ENCODE peak calls at places on chromosomes 4 and X, in eight cellular contexts. One of them, this sample, is unnamed.

GRCh38 chr4:56468097-56468422 is 643 bp downstream of the SRP72 start:
- DNase-seq in ecto neural progenitor cell: peak
- DNase-seq in small intestine: peak
- DNase-seq in stimulated activated CD4-positive, alpha-beta T cell treated with anti-CD3 and anti-CD28 coated beads, Interleukin-1b, Interleukin-23, amount 100 ng/mL, for 1 hour: no peak
- DNase-seq in A549: peak
- DNase-seq in iPS-NIHi11: peak
- DNase-seq in NCI-H460: no peak
- DNase-seq in lower lobe of right lung: no peak
- DNase-seq in this sample: peak

GRCh38 chr4:82903737-82904136 is 3.2 kb downstream of the THAP9 start:
- DNase-seq in small intestine: no peak
- DNase-seq in A549: no peak
- DNase-seq in NCI-H460: no peak
- DNase-seq in iPS-NIHi11: no peak
- DNase-seq in stimulated activated CD4-positive, alpha-beta T cell treated with anti-CD3 and anti-CD28 coated beads, Interleukin-1b, Interleukin-23, amount 100 ng/mL, for 1 hour: no peak
- DNase-seq in lower lobe of right lung: no peak
- DNase-seq in ecto neural progenitor cell: no peak
- DNase-seq in this sample: no peak

GRCh38 chr4:25953740-25954139 is 39.7 kb downstream of the SMIM20 start:
- DNase-seq in lower lobe of right lung: no peak
- DNase-seq in iPS-NIHi11: no peak
- DNase-seq in NCI-H460: no peak
- DNase-seq in stimulated activated CD4-positive, alpha-beta T cell treated with anti-CD3 and anti-CD28 coated beads, Interleukin-1b, Interleukin-23, amount 100 ng/mL, for 1 hour: no peak
- DNase-seq in ecto neural progenitor cell: peak
- DNase-seq in A549: peak
- DNase-seq in small intestine: peak
- DNase-seq in this sample: no peak

GRCh38 chr4:15451866-15452765 is 17.6 kb upstream of the CC2D2A start:
- DNase-seq in lower lobe of right lung: no peak
- DNase-seq in stimulated activated CD4-positive, alpha-beta T cell treated with anti-CD3 and anti-CD28 coated beads, Interleukin-1b, Interleukin-23, amount 100 ng/mL, for 1 hour: no peak
- DNase-seq in small intestine: no peak
- DNase-seq in ecto neural progenitor cell: no peak
- DNase-seq in NCI-H460: peak
- DNase-seq in A549: peak
- DNase-seq in iPS-NIHi11: no peak
- DNase-seq in this sample: no peak

GRCh38 chrX:135974279-135974856 is 580 bp upstream of the MMGT1 start:
- DNase-seq in ecto neural progenitor cell: peak
- DNase-seq in stimulated activated CD4-positive, alpha-beta T cell treated with anti-CD3 and anti-CD28 coated beads, Interleukin-1b, Interleukin-23, amount 100 ng/mL, for 1 hour: peak
- DNase-seq in A549: peak
- DNase-seq in small intestine: peak
- DNase-seq in iPS-NIHi11: peak
- DNase-seq in NCI-H460: peak
- DNase-seq in lower lobe of right lung: peak
- DNase-seq in this sample: peak

GRCh38 chrX:130523460-130524394 is 121.9 kb downstream of the RBMX2 start:
- DNase-seq in small intestine: no peak
- DNase-seq in NCI-H460: no peak
- DNase-seq in stimulated activated CD4-positive, alpha-beta T cell treated with anti-CD3 and anti-CD28 coated beads, Interleukin-1b, Interleukin-23, amount 100 ng/mL, for 1 hour: no peak
- DNase-seq in lower lobe of right lung: peak
- DNase-seq in A549: no peak
- DNase-seq in ecto neural progenitor cell: peak
- DNase-seq in iPS-NIHi11: peak
- DNase-seq in this sample: peak

GRCh38 chr4:106369456-106370060 is 980 bp upstream of the GIMD1 start:
- DNase-seq in A549: peak
- DNase-seq in iPS-NIHi11: peak
- DNase-seq in ecto neural progenitor cell: no peak
- DNase-seq in NCI-H460: peak
- DNase-seq in small intestine: peak
- DNase-seq in lower lobe of right lung: no peak
- DNase-seq in stimulated activated CD4-positive, alpha-beta T cell treated with anti-CD3 and anti-CD28 coated beads, Interleukin-1b, Interleukin-23, amount 100 ng/mL, for 1 hour: no peak
- DNase-seq in this sample: peak

GRCh38 chr4:146318894-146319293 is 104.6 kb downstream of the REELD1 start:
- DNase-seq in ecto neural progenitor cell: no peak
- DNase-seq in small intestine: no peak
- DNase-seq in iPS-NIHi11: no peak
- DNase-seq in A549: no peak
- DNase-seq in lower lobe of right lung: no peak
- DNase-seq in NCI-H460: no peak
- DNase-seq in stimulated activated CD4-positive, alpha-beta T cell treated with anti-CD3 and anti-CD28 coated beads, Interleukin-1b, Interleukin-23, amount 100 ng/mL, for 1 hour: no peak
- DNase-seq in this sample: no peak

GRCh38 chr4:176638992-176639391 is 153.7 kb downstream of the VEGFC start:
- DNase-seq in ecto neural progenitor cell: no peak
- DNase-seq in stimulated activated CD4-positive, alpha-beta T cell treated with anti-CD3 and anti-CD28 coated beads, Interleukin-1b, Interleukin-23, amount 100 ng/mL, for 1 hour: no peak
- DNase-seq in NCI-H460: no peak
- DNase-seq in iPS-NIHi11: no peak
- DNase-seq in lower lobe of right lung: no peak
- DNase-seq in A549: peak
- DNase-seq in small intestine: no peak
- DNase-seq in this sample: no peak

GRCh38 chr4:55887594-55887993 is 34.1 kb downstream of the EXOC1 start:
- DNase-seq in ecto neural progenitor cell: no peak
- DNase-seq in iPS-NIHi11: peak
- DNase-seq in stimulated activated CD4-positive, alpha-beta T cell treated with anti-CD3 and anti-CD28 coated beads, Interleukin-1b, Interleukin-23, amount 100 ng/mL, for 1 hour: no peak
- DNase-seq in lower lobe of right lung: no peak
- DNase-seq in NCI-H460: no peak
- DNase-seq in A549: peak
- DNase-seq in small intestine: no peak
- DNase-seq in this sample: no peak

GRCh38 chrX:42678133-42678532 is 99.8 kb downstream of the PPP1R2C start:
- DNase-seq in small intestine: peak
- DNase-seq in iPS-NIHi11: no peak
- DNase-seq in NCI-H460: no peak
- DNase-seq in stimulated activated CD4-positive, alpha-beta T cell treated with anti-CD3 and anti-CD28 coated beads, Interleukin-1b, Interleukin-23, amount 100 ng/mL, for 1 hour: no peak
- DNase-seq in A549: peak
- DNase-seq in lower lobe of right lung: no peak
- DNase-seq in ecto neural progenitor cell: no peak
- DNase-seq in this sample: no peak

GRCh38 chr4:73653695-73654106 is 33.5 kb upstream of the RASSF6 start:
- DNase-seq in iPS-NIHi11: peak
- DNase-seq in A549: peak
- DNase-seq in NCI-H460: no peak
- DNase-seq in lower lobe of right lung: peak
- DNase-seq in ecto neural progenitor cell: no peak
- DNase-seq in stimulated activated CD4-positive, alpha-beta T cell treated with anti-CD3 and anti-CD28 coated beads, Interleukin-1b, Interleukin-23, amount 100 ng/mL, for 1 hour: no peak
- DNase-seq in small intestine: peak
- DNase-seq in this sample: peak